ENCODE peak calls at places on chromosomes 5 and 9, in eight cellular contexts. F is endothelial cell, I is T-helper 2 cell, D is HT1080, Y is foreskin fibroblast, R is iris pigment epithelial cell, E is HTR-8/SVneo, V is EL. Q is an unnamed sample.

GRCh38 chr5:132776932-132777208 is 169 bp downstream of the SEPTIN8 start:
- DNase-seq in D (no peak), V (no peak), Y (no peak), I (no peak), F (no peak), E (no peak), R (no peak), Q (no peak)

GRCh38 chr5:178113841-178114324 is 551 bp downstream of the N4BP3 start:
- DNase-seq in D (no peak), E (no peak), R (no peak), Y (no peak), F (no peak), V (no peak), I (no peak), Q (no peak)

GRCh38 chr9:88420227-88420626 is 32.0 kb downstream of the SPIN1 start:
- DNase-seq in V (no peak), D (no peak), F (no peak), E (no peak), R (no peak), Y (no peak), I (no peak), Q (no peak)

GRCh38 chr5:125140855-125141254 is 394.4 kb upstream of the ZNF608 start:
- DNase-seq in V (peak; percentile 59), F (no peak), E (no peak), D (peak; percentile 62), R (peak; percentile 92), Y (peak; percentile 74), I (no peak), Q (no peak)

GRCh38 chr5:134027203-134027582 is 22.4 kb upstream of the VDAC1 start:
- DNase-seq in I (no peak), Y (no peak), E (no peak), R (no peak), V (no peak), D (no peak), F (no peak), Q (no peak)

GRCh38 chr5:151414536-151414935 is 32.9 kb upstream of the SLC36A1 start:
- DNase-seq in R (no peak), I (no peak), F (no peak), E (no peak), Y (no peak), D (no peak), V (no peak), Q (no peak)

GRCh38 chr5:138352071-138352721 is at the start of gene KDM3B:
- DNase-seq in F (peak; percentile 99), Y (peak; percentile 78), I (peak; percentile 89), R (peak; percentile 78), V (peak; percentile 85), D (peak; percentile 85), E (peak; percentile 84), Q (peak; percentile 90)

GRCh38 chr9:76725885-76726284 is 38.4 kb upstream of the PCA3 start:
- DNase-seq in I (no peak), E (no peak), F (no peak), R (no peak), Y (no peak), V (no peak), D (no peak), Q (no peak)

GRCh38 chr5:142772766-142773293 is 2.7 kb downstream of the ARHGAP26 start:
- DNase-seq in F (no peak), I (no peak), V (no peak), R (no peak), Y (no peak), E (no peak), D (no peak), Q (no peak)

GRCh38 chr5:73299017-73299630 is 126.1 kb downstream of the TMEM174 start:
- DNase-seq in R (no peak), I (no peak), V (peak; percentile 65), D (no peak), Y (no peak), F (peak; percentile 63), E (peak; percentile 59), Q (no peak)

GRCh38 chr5:176625966-176626875 is 4.1 kb downstream of the SNCB start:
- DNase-seq in F (no peak), I (no peak), E (no peak), D (peak; percentile 21), R (no peak), Y (no peak), V (no peak), Q (no peak)

GRCh38 chr5:35822541-35822940 is 34.1 kb upstream of the IL7R start:
- DNase-seq in V (no peak), Y (no peak), F (no peak), D (no peak), E (no peak), I (no peak), R (no peak), Q (no peak)

GRCh38 chr9:135555910-135556309 is 5.6 kb upstream of the PAEP start:
- DNase-seq in E (no peak), I (no peak), F (no peak), V (no peak), Y (no peak), D (no peak), R (no peak), Q (no peak)

GRCh38 chr5:1526151-1526631 is 2.4 kb upstream of the LPCAT1 start:
- DNase-seq in Y (no peak), R (no peak), D (no peak), F (no peak), E (no peak), V (no peak), I (no peak), Q (peak; percentile 18)

GRCh38 chr9:69946800-69947437 is 96.7 kb upstream of the MAMDC2 start:
- DNase-seq in D (peak; percentile 91), Y (peak; percentile 89), E (peak; percentile 48), R (peak; percentile 91), F (no peak), V (peak; percentile 93), I (no peak), Q (no peak)

GRCh38 chr5:95007953-95008596 is 276.8 kb downstream of the MCTP1 start:
- DNase-seq in V (no peak), D (no peak), R (no peak), F (no peak), I (no peak), Y (no peak), E (no peak), Q (no peak)

GRCh38 chr5:31209341-31209740 is 15.9 kb downstream of the CDH6 start:
- DNase-seq in F (no peak), R (no peak), E (no peak), I (no peak), V (no peak), Y (no peak), D (no peak), Q (no peak)

GRCh38 chr9:91182429-91182828 is 179.3 kb downstream of the AUH start:
- DNase-seq in Y (no peak), E (no peak), F (no peak), R (peak; percentile 46), D (no peak), I (no peak), V (no peak), Q (no peak)

GRCh38 chr5:84304591-84304990 is 80.1 kb downstream of the EDIL3 start:
- DNase-seq in E (no peak), R (peak; percentile 63), F (no peak), D (no peak), V (no peak), Y (no peak), I (no peak), Q (no peak)

GRCh38 chr9:4714266-4715016 is 26.6 kb downstream of the AK3 start:
- DNase-seq in I (no peak), D (no peak), Y (no peak), R (peak; percentile 9), V (no peak), E (no peak), F (no peak), Q (no peak)

GRCh38 chr9:76521906-76522305 is 62.9 kb downstream of the GCNT1 start:
- DNase-seq in E (no peak), D (no peak), R (no peak), F (no peak), V (no peak), I (no peak), Y (no peak), Q (no peak)

GRCh38 chr5:96312383-96312782 is 120.7 kb downstream of the PCSK1 start:
- DNase-seq in I (no peak), D (no peak), Y (no peak), V (no peak), E (no peak), R (no peak), F (no peak), Q (no peak)

GRCh38 chr9:107805198-107805597 is 315.6 kb upstream of the KLF4 start:
- DNase-seq in R (no peak), I (no peak), F (no peak), Y (no peak), V (no peak), D (no peak), E (no peak), Q (no peak)

GRCh38 chr5:57066921-57067914 is 106.6 kb upstream of the GPBP1 start:
- DNase-seq in F (peak; percentile 5), D (no peak), Y (peak; percentile 1), I (no peak), R (peak; percentile 50), E (no peak), V (peak; percentile 22), Q (no peak)